ENCODE peak calls at places on chromosomes 7 and 10, in five cellular contexts. One of them, this sample, is unnamed.

GRCh38 chr7:727104-727805 is at the start of gene PRKAR1B:
- DNase-seq in T-helper 9 cell: no peak
- DNase-seq in cardiac muscle cell: no peak
- DNase-seq in CD8-positive, alpha-beta memory T cell: no peak
- DNase-seq in amniotic epithelial cell: no peak
- DNase-seq in this sample: no peak

GRCh38 chr10:124997246-124997790 is 55.4 kb downstream of the ZRANB1 start:
- DNase-seq in CD8-positive, alpha-beta memory T cell: no peak
- DNase-seq in amniotic epithelial cell: no peak
- DNase-seq in T-helper 9 cell: no peak
- DNase-seq in cardiac muscle cell: no peak
- DNase-seq in this sample: no peak

GRCh38 chr7:10212664-10213063 is 761.0 kb upstream of the PHF14 start:
- DNase-seq in cardiac muscle cell: no peak
- DNase-seq in T-helper 9 cell: no peak
- DNase-seq in CD8-positive, alpha-beta memory T cell: no peak
- DNase-seq in amniotic epithelial cell: no peak
- DNase-seq in this sample: no peak

GRCh38 chr7:155343661-155344121 is 46.0 kb downstream of the INSIG1 start:
- DNase-seq in cardiac muscle cell: no peak
- DNase-seq in CD8-positive, alpha-beta memory T cell: no peak
- DNase-seq in T-helper 9 cell: no peak
- DNase-seq in amniotic epithelial cell: no peak
- DNase-seq in this sample: no peak

GRCh38 chr10:126090911-126091728 is 194.8 kb downstream of the FANK1 start:
- DNase-seq in CD8-positive, alpha-beta memory T cell: no peak
- DNase-seq in T-helper 9 cell: no peak
- DNase-seq in cardiac muscle cell: no peak
- DNase-seq in amniotic epithelial cell: peak; percentile 89
- DNase-seq in this sample: no peak

GRCh38 chr10:17951868-17952371 is at the start of gene SLC39A12:
- DNase-seq in T-helper 9 cell: no peak
- DNase-seq in cardiac muscle cell: no peak
- DNase-seq in amniotic epithelial cell: peak; percentile 83
- DNase-seq in CD8-positive, alpha-beta memory T cell: no peak
- DNase-seq in this sample: no peak

GRCh38 chr10:130808686-130809085 is 502.8 kb downstream of the TCERG1L start:
- DNase-seq in amniotic epithelial cell: no peak
- DNase-seq in CD8-positive, alpha-beta memory T cell: no peak
- DNase-seq in T-helper 9 cell: no peak
- DNase-seq in cardiac muscle cell: no peak
- DNase-seq in this sample: no peak

GRCh38 chr7:134785842-134786241 is 6.4 kb downstream of the CALD1 start:
- DNase-seq in T-helper 9 cell: no peak
- DNase-seq in amniotic epithelial cell: peak; percentile 46
- DNase-seq in cardiac muscle cell: no peak
- DNase-seq in CD8-positive, alpha-beta memory T cell: no peak
- DNase-seq in this sample: no peak

GRCh38 chr10:129593953-129594352 is 126.9 kb downstream of the MGMT start:
- DNase-seq in T-helper 9 cell: no peak
- DNase-seq in amniotic epithelial cell: no peak
- DNase-seq in CD8-positive, alpha-beta memory T cell: no peak
- DNase-seq in cardiac muscle cell: no peak
- DNase-seq in this sample: no peak

GRCh38 chr7:131753620-131754222 is 197.3 kb upstream of the PODXL start:
- DNase-seq in T-helper 9 cell: no peak
- DNase-seq in cardiac muscle cell: peak; percentile 55
- DNase-seq in amniotic epithelial cell: no peak
- DNase-seq in CD8-positive, alpha-beta memory T cell: no peak
- DNase-seq in this sample: no peak

GRCh38 chr7:128410092-128410665 is 397 bp upstream of the IMPDH1 start:
- DNase-seq in CD8-positive, alpha-beta memory T cell: peak; percentile 53
- DNase-seq in amniotic epithelial cell: peak; percentile 90
- DNase-seq in T-helper 9 cell: peak; percentile 56
- DNase-seq in cardiac muscle cell: peak; percentile 61
- DNase-seq in this sample: no peak

GRCh38 chr7:8065356-8065813 is 96.8 kb downstream of the GLCCI1 start:
- DNase-seq in CD8-positive, alpha-beta memory T cell: no peak
- DNase-seq in cardiac muscle cell: no peak
- DNase-seq in amniotic epithelial cell: peak; percentile 97
- DNase-seq in T-helper 9 cell: no peak
- DNase-seq in this sample: no peak

GRCh38 chr7:28003408-28003807 is 177.2 kb downstream of the JAZF1 start:
- DNase-seq in T-helper 9 cell: no peak
- DNase-seq in amniotic epithelial cell: no peak
- DNase-seq in CD8-positive, alpha-beta memory T cell: no peak
- DNase-seq in cardiac muscle cell: no peak
- DNase-seq in this sample: no peak

GRCh38 chr10:132845041-132845551 is 59.1 kb upstream of the NKX6-2 start:
- DNase-seq in T-helper 9 cell: no peak
- DNase-seq in CD8-positive, alpha-beta memory T cell: no peak
- DNase-seq in cardiac muscle cell: no peak
- DNase-seq in amniotic epithelial cell: no peak
- DNase-seq in this sample: no peak

GRCh38 chr10:99396471-99396870 is 34.0 kb downstream of the GOT1 start:
- DNase-seq in cardiac muscle cell: no peak
- DNase-seq in T-helper 9 cell: no peak
- DNase-seq in amniotic epithelial cell: peak; percentile 77
- DNase-seq in CD8-positive, alpha-beta memory T cell: no peak
- DNase-seq in this sample: no peak

GRCh38 chr7:49255061-49255460 is 330.7 kb downstream of the CDC14C start:
- DNase-seq in cardiac muscle cell: no peak
- DNase-seq in amniotic epithelial cell: no peak
- DNase-seq in CD8-positive, alpha-beta memory T cell: no peak
- DNase-seq in T-helper 9 cell: no peak
- DNase-seq in this sample: no peak

GRCh38 chr7:2843711-2844152 is 376 bp downstream of the GNA12 start:
- DNase-seq in T-helper 9 cell: peak; percentile 15
- DNase-seq in CD8-positive, alpha-beta memory T cell: peak; percentile 10
- DNase-seq in cardiac muscle cell: no peak
- DNase-seq in amniotic epithelial cell: no peak
- DNase-seq in this sample: peak; percentile 47

GRCh38 chr10:113003032-113003431 is 53.0 kb downstream of the TCF7L2 start:
- DNase-seq in cardiac muscle cell: no peak
- DNase-seq in T-helper 9 cell: no peak
- DNase-seq in CD8-positive, alpha-beta memory T cell: no peak
- DNase-seq in amniotic epithelial cell: no peak
- DNase-seq in this sample: peak; percentile 75

GRCh38 chr10:61068471-61068870 is 124.5 kb upstream of the RHOBTB1 start:
- DNase-seq in T-helper 9 cell: no peak
- DNase-seq in cardiac muscle cell: no peak
- DNase-seq in CD8-positive, alpha-beta memory T cell: no peak
- DNase-seq in amniotic epithelial cell: peak; percentile 80
- DNase-seq in this sample: no peak

GRCh38 chr10:6217621-6218020 is 14.9 kb downstream of the PFKFB3 start:
- DNase-seq in CD8-positive, alpha-beta memory T cell: no peak
- DNase-seq in T-helper 9 cell: no peak
- DNase-seq in amniotic epithelial cell: no peak
- DNase-seq in cardiac muscle cell: no peak
- DNase-seq in this sample: no peak

GRCh38 chr10:95241533-95241932 is 47.5 kb downstream of the ACSM6 start:
- DNase-seq in cardiac muscle cell: no peak
- DNase-seq in amniotic epithelial cell: no peak
- DNase-seq in CD8-positive, alpha-beta memory T cell: no peak
- DNase-seq in T-helper 9 cell: no peak
- DNase-seq in this sample: no peak

GRCh38 chr10:34522542-34522941 is 292.6 kb downstream of the PARD3 start:
- DNase-seq in CD8-positive, alpha-beta memory T cell: no peak
- DNase-seq in T-helper 9 cell: no peak
- DNase-seq in cardiac muscle cell: peak; percentile 14
- DNase-seq in amniotic epithelial cell: peak; percentile 47
- DNase-seq in this sample: peak; percentile 37

GRCh38 chr7:44639701-44640321 is 33.4 kb downstream of the OGDH start:
- DNase-seq in amniotic epithelial cell: peak; percentile 86
- DNase-seq in cardiac muscle cell: peak; percentile 77
- DNase-seq in T-helper 9 cell: no peak
- DNase-seq in CD8-positive, alpha-beta memory T cell: no peak
- DNase-seq in this sample: peak; percentile 41

GRCh38 chr10:15485684-15486316 is 114.7 kb upstream of the FAM171A1 start:
- DNase-seq in amniotic epithelial cell: peak; percentile 13
- DNase-seq in T-helper 9 cell: no peak
- DNase-seq in CD8-positive, alpha-beta memory T cell: no peak
- DNase-seq in cardiac muscle cell: no peak
- DNase-seq in this sample: no peak

GRCh38 chr10:82266438-82266837 is 391.4 kb downstream of the NRG3 start:
- DNase-seq in cardiac muscle cell: no peak
- DNase-seq in CD8-positive, alpha-beta memory T cell: no peak
- DNase-seq in T-helper 9 cell: no peak
- DNase-seq in amniotic epithelial cell: peak; percentile 99
- DNase-seq in this sample: no peak

GRCh38 chr7:369981-370621 is 80.1 kb downstream of the FOXL3 start:
- DNase-seq in cardiac muscle cell: no peak
- DNase-seq in CD8-positive, alpha-beta memory T cell: no peak
- DNase-seq in amniotic epithelial cell: no peak
- DNase-seq in T-helper 9 cell: no peak
- DNase-seq in this sample: no peak

GRCh38 chr10:106285199-106285598 is 879.3 kb downstream of the SORCS1 start:
- DNase-seq in CD8-positive, alpha-beta memory T cell: no peak
- DNase-seq in amniotic epithelial cell: peak; percentile 47
- DNase-seq in T-helper 9 cell: no peak
- DNase-seq in cardiac muscle cell: no peak
- DNase-seq in this sample: no peak

GRCh38 chr7:15784694-15785030 is 98.2 kb upstream of the MEOX2 start:
- DNase-seq in T-helper 9 cell: no peak
- DNase-seq in cardiac muscle cell: no peak
- DNase-seq in CD8-positive, alpha-beta memory T cell: no peak
- DNase-seq in amniotic epithelial cell: no peak
- DNase-seq in this sample: no peak

GRCh38 chr7:83663131-83663530 is 14.2 kb upstream of the SEMA3E start:
- DNase-seq in amniotic epithelial cell: no peak
- DNase-seq in T-helper 9 cell: no peak
- DNase-seq in cardiac muscle cell: no peak
- DNase-seq in CD8-positive, alpha-beta memory T cell: no peak
- DNase-seq in this sample: no peak

GRCh38 chr7:151817981-151818673 is 58.8 kb downstream of the PRKAG2 start:
- DNase-seq in T-helper 9 cell: no peak
- DNase-seq in amniotic epithelial cell: no peak
- DNase-seq in cardiac muscle cell: no peak
- DNase-seq in CD8-positive, alpha-beta memory T cell: no peak
- DNase-seq in this sample: no peak

GRCh38 chr10:117439243-117439912 is 64.1 kb upstream of the PDZD8 start:
- DNase-seq in T-helper 9 cell: no peak
- DNase-seq in CD8-positive, alpha-beta memory T cell: no peak
- DNase-seq in amniotic epithelial cell: peak; percentile 68
- DNase-seq in cardiac muscle cell: no peak
- DNase-seq in this sample: peak; percentile 43

GRCh38 chr10:63114031-63114814 is 18.9 kb upstream of the NRBF2 start:
- DNase-seq in T-helper 9 cell: no peak
- DNase-seq in amniotic epithelial cell: peak; percentile 96
- DNase-seq in CD8-positive, alpha-beta memory T cell: no peak
- DNase-seq in cardiac muscle cell: no peak
- DNase-seq in this sample: no peak

GRCh38 chr7:8120390-8121058 is 141.4 kb downstream of the ICA1 start:
- DNase-seq in amniotic epithelial cell: no peak
- DNase-seq in T-helper 9 cell: no peak
- DNase-seq in cardiac muscle cell: no peak
- DNase-seq in CD8-positive, alpha-beta memory T cell: no peak
- DNase-seq in this sample: no peak

GRCh38 chr10:127127822-127128221 is 68.6 kb downstream of the INSYN2A start:
- DNase-seq in CD8-positive, alpha-beta memory T cell: no peak
- DNase-seq in T-helper 9 cell: no peak
- DNase-seq in amniotic epithelial cell: no peak
- DNase-seq in cardiac muscle cell: no peak
- DNase-seq in this sample: no peak

GRCh38 chr10:3192856-3193635 is 20.5 kb upstream of the PITRM1 start:
- DNase-seq in amniotic epithelial cell: peak; percentile 57
- DNase-seq in T-helper 9 cell: peak; percentile 37
- DNase-seq in CD8-positive, alpha-beta memory T cell: peak; percentile 31
- DNase-seq in cardiac muscle cell: peak; percentile 59
- DNase-seq in this sample: peak; percentile 69

GRCh38 chr10:61992683-61993629 is 91.5 kb downstream of the ARID5B start:
- DNase-seq in T-helper 9 cell: peak; percentile 24
- DNase-seq in CD8-positive, alpha-beta memory T cell: peak; percentile 76
- DNase-seq in cardiac muscle cell: no peak
- DNase-seq in amniotic epithelial cell: peak; percentile 98
- DNase-seq in this sample: no peak

GRCh38 chr10:72379062-72379461 is 24.3 kb upstream of the DNAJB12 start:
- DNase-seq in cardiac muscle cell: no peak
- DNase-seq in T-helper 9 cell: no peak
- DNase-seq in amniotic epithelial cell: no peak
- DNase-seq in CD8-positive, alpha-beta memory T cell: no peak
- DNase-seq in this sample: no peak

GRCh38 chr10:49579621-49580020 is 30.5 kb upstream of the SLC18A3 start:
- DNase-seq in cardiac muscle cell: no peak
- DNase-seq in amniotic epithelial cell: peak; percentile 98
- DNase-seq in CD8-positive, alpha-beta memory T cell: no peak
- DNase-seq in T-helper 9 cell: no peak
- DNase-seq in this sample: no peak

GRCh38 chr7:99312316-99313203 is 13.1 kb upstream of the ARPC1A start:
- DNase-seq in CD8-positive, alpha-beta memory T cell: peak; percentile 47
- DNase-seq in cardiac muscle cell: peak; percentile 73
- DNase-seq in T-helper 9 cell: peak; percentile 65
- DNase-seq in amniotic epithelial cell: peak; percentile 34
- DNase-seq in this sample: peak; percentile 78

This sample was measured in Ammon's horn.